ENCODE peak calls at places on chromosomes 1 and 21, in six cellular contexts. N is AML-193; E is kidney epithelial cell; H is endodermal cell; R is AG10803; A is stimulated activated naive CD4-positive, alpha-beta T cell. Z is an unnamed sample.

GRCh38 chr21:16037386-16037785 is 307.6 kb downstream of the USP25 start:
- DNase-seq in H (no peak), R (no peak), A (no peak), N (no peak), E (peak; percentile 37), Z (no peak)

GRCh38 chr1:30005972-30006619 is 717.3 kb downstream of the MATN1 start:
- DNase-seq in E (peak; percentile 72), A (no peak), H (peak; percentile 79), N (no peak), R (no peak), Z (no peak)

GRCh38 chr21:46477765-46478164 is 19.1 kb downstream of the DIP2A start:
- DNase-seq in N (no peak), E (no peak), A (no peak), H (no peak), R (peak; percentile 30), Z (no peak)

GRCh38 chr1:78472251-78472620 is 18.5 kb upstream of the PTGFR start:
- DNase-seq in H (no peak), A (no peak), N (no peak), R (no peak), E (no peak), Z (no peak)

GRCh38 chr21:42851812-42852665 is 27.3 kb downstream of the WDR4 start:
- DNase-seq in N (no peak), E (no peak), H (no peak), R (no peak), A (no peak), Z (no peak)

GRCh38 chr1:162062542-162063015 is 6.9 kb upstream of the NOS1AP start:
- DNase-seq in H (no peak), E (no peak), A (no peak), N (no peak), R (no peak), Z (no peak)

GRCh38 chr1:6185151-6185550 is 5.0 kb upstream of the CHD5 start:
- DNase-seq in A (no peak), R (peak; percentile 88), H (no peak), N (no peak), E (no peak), Z (no peak)

GRCh38 chr1:228487336-228488106 is at the start of gene RNF187:
- DNase-seq in N (no peak), E (no peak), R (no peak), A (peak; percentile 85), H (peak; percentile 65), Z (peak; percentile 71)

GRCh38 chr1:109083495-109083894 is 7.1 kb upstream of the TMEM167B start:
- DNase-seq in H (no peak), R (no peak), A (no peak), E (no peak), N (no peak), Z (no peak)

GRCh38 chr1:235511470-235512240 is 7.4 kb upstream of the B3GALNT2 start:
- DNase-seq in N (no peak), H (peak; percentile 68), E (no peak), A (no peak), R (no peak), Z (no peak)

GRCh38 chr21:25997788-25998611 is 172.6 kb downstream of the APP start:
- DNase-seq in H (peak; percentile 74), N (no peak), A (no peak), E (no peak), R (no peak), Z (no peak)